ENCODE peak calls at places on chromosomes 12 and 14, in ten cellular contexts. H, Z, R, W, D, U, X, O, M and J are unnamed samples. For H3K4me1, the result is how much of the 10 kb centered on the place peaks cover.

GRCh38 chr12:41407240-41407799 is 219.2 kb downstream of the PDZRN4 start:
- DNase-seq in M (no peak), D (no peak), U (peak), R (no peak), Z (no peak), W (no peak), H (no peak), X (no peak), O (no peak), J (no peak)

GRCh38 chr12:6638305-6638704 is 2.5 kb upstream of the LPAR5 start:
- DNase-seq in D (no peak), R (peak), W (no peak), O (no peak), M (no peak), X (no peak), U (no peak), H (no peak), Z (no peak), J (no peak)

GRCh38 chr14:35044939-35045797 is 904 bp upstream of the FAM177A1 start:
- DNase-seq in X (peak), Z (peak), O (no peak), D (no peak), R (no peak), M (no peak), H (no peak), W (no peak), U (no peak), J (no peak)

GRCh38 chr14:34324363-34324795 is 137.7 kb downstream of the SPTSSA start:
- DNase-seq in M (no peak), Z (peak), R (peak), U (peak), H (no peak), X (peak), O (peak), W (peak), D (peak), J (peak)

GRCh38 chr12:66735275-66735674 is 56.4 kb upstream of the GRIP1 start:
- DNase-seq in O (no peak), R (no peak), X (no peak), D (no peak), H (no peak), W (peak), Z (no peak), U (no peak), M (no peak), J (no peak)

GRCh38 chr12:89082354-89082753 is 269.9 kb downstream of the DUSP6 start:
- DNase-seq in W (peak), R (no peak), D (no peak), H (no peak), Z (peak), M (no peak), X (peak), U (no peak), O (no peak), J (no peak)

GRCh38 chr12:87728936-87729593 is 300.1 kb downstream of the C12orf50 start:
- DNase-seq in O (no peak), D (no peak), R (no peak), W (no peak), M (no peak), Z (peak), H (no peak), X (no peak), U (no peak), J (no peak)

GRCh38 chr12:122646568-122647220 is 56.5 kb downstream of the HCAR2 start:
- DNase-seq in M (no peak), X (peak), U (no peak), Z (peak), D (no peak), H (peak), W (peak), O (no peak), R (no peak), J (peak)

GRCh38 chr12:38016606-38017005 is 300.0 kb upstream of the ALG10B start:
- DNase-seq in X (no peak), M (no peak), H (no peak), R (no peak), W (no peak), U (no peak), D (no peak), Z (no peak), O (no peak), J (no peak)

GRCh38 chr14:75831971-75832370 is 149.8 kb downstream of the TGFB3 start:
- DNase-seq in H (no peak), Z (peak), O (no peak), U (no peak), W (peak), D (no peak), M (no peak), X (peak), R (peak), J (no peak)

GRCh38 chr14:60509438-60510253 is 700 bp downstream of the SIX6 start:
- DNase-seq in X (no peak), Z (peak), O (no peak), U (peak), H (no peak), R (no peak), M (no peak), D (peak), W (no peak), J (no peak)

GRCh38 chr14:56273151-56273550 is 154.9 kb downstream of the PELI2 start:
- DNase-seq in W (no peak), O (no peak), U (no peak), M (no peak), X (peak), R (no peak), Z (peak), H (no peak), D (no peak), J (no peak)

GRCh38 chr14:29724991-29725390 is 202.7 kb downstream of the PRKD1 start:
- DNase-seq in U (peak), M (no peak), O (peak), Z (peak), H (no peak), D (peak), R (peak), X (peak), W (no peak), J (peak)

GRCh38 chr12:132310181-132311040 is 19.0 kb downstream of the GALNT9 start:
- DNase-seq in Z (peak), M (no peak), O (no peak), D (no peak), R (no peak), X (peak), W (no peak), H (no peak), U (no peak), J (peak)

GRCh38 chr12:120230974-120231315 is 30.0 kb upstream of the RPLP0 start:
- DNase-seq in H (no peak), M (no peak), O (no peak), W (no peak), U (no peak), Z (no peak), D (no peak), R (no peak), X (no peak), J (no peak)

GRCh38 chr12:120229583-120230325 is 28.8 kb upstream of the RPLP0 start:
- DNase-seq in X (peak), D (peak), O (no peak), R (no peak), U (peak), M (no peak), W (peak), Z (no peak), H (no peak), J (peak)

GRCh38 chr12:120229071-120229582 is 28.2 kb upstream of the RPLP0 start:
- DNase-seq in M (no peak), X (no peak), R (peak), O (peak), Z (no peak), U (peak), H (no peak), D (no peak), W (peak), J (peak)

GRCh38 chr12:120231316-120232011 is 30.6 kb upstream of the RPLP0 start:
- DNase-seq in X (peak), R (peak), W (peak), U (peak), O (peak), D (peak), H (peak), Z (peak), M (no peak), J (peak)

DNA sequence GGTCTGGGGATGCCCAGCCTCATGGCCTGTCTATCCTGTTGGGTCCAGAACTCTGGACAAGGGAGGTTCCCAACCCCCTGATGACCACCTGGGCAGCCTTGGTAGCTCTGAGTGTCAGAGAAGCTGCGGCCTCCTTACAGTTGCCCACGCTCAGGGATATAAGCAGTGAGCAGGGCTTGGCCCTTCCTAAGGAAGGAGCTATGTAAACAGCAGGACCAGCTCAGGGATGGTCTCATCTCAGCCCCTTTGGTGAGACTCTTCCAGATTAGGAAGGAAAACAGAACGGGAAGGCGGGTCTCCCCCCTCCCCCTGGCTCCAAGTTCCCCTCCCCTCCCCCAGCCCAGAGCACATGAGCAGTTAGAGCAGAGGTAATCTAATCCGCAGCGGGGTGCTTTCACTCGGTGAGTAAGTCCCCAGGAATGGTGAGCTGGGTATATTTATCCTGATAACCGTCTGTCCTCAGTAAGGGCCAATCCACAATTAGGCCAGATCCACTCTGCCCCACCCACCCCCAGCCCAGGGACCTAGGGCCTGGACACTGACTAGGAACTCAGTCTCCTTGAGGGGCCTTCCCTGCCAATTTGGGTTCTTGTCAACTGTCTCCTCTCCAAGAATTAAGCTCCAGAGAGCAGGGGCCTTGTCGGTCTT is 29.5 kb upstream of the RPLP0 start:
- DNase-seq in U (peak), D (peak), W (peak), Z (peak), R (peak), H (no peak), O (peak), M (peak), X (peak), J (peak)
- H3K4me3 ChIP-seq in U (no peak), D (peak), W (peak), Z (no peak), R (peak), H (no peak), O (no peak), M (no peak), X (peak), J (no peak)

GRCh38 chr12:120767071-120768024 is 41.7 kb downstream of the ACADS start:
- DNase-seq in X (no peak), R (no peak), Z (no peak), M (no peak), U (no peak), D (peak), H (no peak), W (no peak), O (no peak), J (no peak)

GRCh38 chr12:120775862-120776552 is 50.4 kb downstream of the ACADS start:
- DNase-seq in H (no peak), Z (no peak), M (no peak), R (no peak), W (no peak), U (no peak), O (no peak), D (no peak), X (no peak), J (peak)

GRCh38 chr12:120774169-120774916 is 48.7 kb downstream of the ACADS start:
- DNase-seq in O (no peak), D (no peak), U (no peak), W (no peak), Z (no peak), X (no peak), H (no peak), M (no peak), R (no peak), J (no peak)

GRCh38 chr12:120766569-120766965 is 40.9 kb downstream of the ACADS start:
- DNase-seq in X (no peak), Z (no peak), H (no peak), M (no peak), U (no peak), W (no peak), R (no peak), O (no peak), D (peak), J (no peak)

GRCh38 chr12:120771097-120771496 is 45.5 kb downstream of the ACADS start:
- DNase-seq in R (no peak), Z (no peak), H (no peak), D (peak), M (no peak), W (no peak), U (no peak), X (no peak), O (no peak), J (no peak)
- H3K4me1 ChIP-seq in R (under half), Z (under half), H (under half), D (under half), M (under half), W (under half), U (under half), X (under half), O (under half), J (under half)

DNA sequence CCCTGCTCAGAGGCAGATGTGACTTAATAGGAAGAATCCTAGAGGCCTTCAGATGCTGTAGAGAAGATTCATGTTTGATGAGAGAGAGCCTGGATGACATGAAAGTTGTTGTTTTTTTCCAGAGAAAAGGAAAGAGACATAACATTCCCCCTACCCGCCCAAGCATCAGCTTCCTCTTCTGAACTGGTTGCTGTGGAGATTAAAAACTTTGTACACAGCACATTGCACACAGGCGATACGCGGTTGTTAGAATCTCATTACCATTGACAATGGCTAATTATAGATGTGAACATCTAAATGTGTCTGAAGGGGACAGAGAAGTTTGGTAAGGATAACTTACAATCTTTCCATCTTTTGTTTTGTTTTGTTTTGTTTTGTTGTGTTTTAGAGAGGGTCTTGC is 13.5 kb upstream of the ETFBKMT start:
- DNase-seq in H (no peak), R (no peak), M (no peak), W (no peak), X (no peak), O (no peak), U (no peak), D (no peak), Z (no peak), J (no peak)
- H3K4me3 ChIP-seq in H (no peak), R (no peak), M (no peak), W (no peak), X (no peak), O (no peak), U (no peak), D (no peak), Z (no peak), J (no peak)

GRCh38 chr12:11718105-11718504 is 68.6 kb downstream of the ETV6 start:
- DNase-seq in O (no peak), H (no peak), R (no peak), W (no peak), Z (no peak), D (no peak), M (no peak), X (no peak), U (no peak), J (no peak)

GRCh38 chr12:11716794-11717532 is 67.5 kb downstream of the ETV6 start:
- DNase-seq in H (no peak), W (no peak), O (no peak), R (no peak), X (peak), D (no peak), Z (peak), M (no peak), U (no peak), J (no peak)

GRCh38 chr12:11719678-11720099 is 70.2 kb downstream of the ETV6 start:
- DNase-seq in O (peak), Z (peak), U (peak), H (no peak), D (peak), X (peak), M (no peak), R (peak), W (peak), J (peak)

GRCh38 chr12:11718768-11719253 is 69.3 kb downstream of the ETV6 start:
- DNase-seq in H (no peak), U (peak), R (no peak), Z (peak), W (peak), O (no peak), M (no peak), D (no peak), X (peak), J (peak)

DNA sequence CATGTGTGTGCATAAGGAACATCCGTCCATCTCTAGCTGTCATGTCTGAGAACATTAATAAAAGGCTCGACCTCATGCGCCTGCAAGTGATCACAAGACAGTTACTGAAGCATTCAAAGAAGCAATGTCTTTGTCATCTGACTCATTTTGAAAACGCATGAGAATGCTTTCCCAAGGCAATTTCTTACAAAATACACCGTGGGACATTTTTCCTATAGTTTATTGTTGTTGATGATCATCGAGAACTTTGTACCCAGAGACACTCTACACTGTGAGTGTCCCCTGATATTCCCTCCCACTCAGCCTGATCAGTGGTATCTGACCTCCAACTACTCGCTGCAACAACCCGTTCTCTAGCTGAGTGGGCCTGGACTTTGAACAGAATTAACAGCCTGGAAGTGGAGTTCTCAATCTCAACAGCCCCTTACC is 68.1 kb downstream of the ETV6 start:
- DNase-seq in H (no peak), O (no peak), W (no peak), X (peak), R (no peak), M (no peak), U (no peak), Z (peak), D (no peak), J (no peak)
- H3K4me1 ChIP-seq in H (under half), O (half or more), W (under half), X (under half), R (under half), M (under half), U (under half), Z (under half), D (under half), J (under half)

GRCh38 chr12:113142886-113143329 is 6.6 kb upstream of the CFAP73 start:
- DNase-seq in O (no peak), U (no peak), D (peak), H (no peak), Z (no peak), X (no peak), W (no peak), R (no peak), M (no peak), J (no peak)

GRCh38 chr12:113144771-113145170 is 4.8 kb upstream of the CFAP73 start:
- DNase-seq in H (no peak), M (no peak), R (no peak), D (no peak), X (no peak), Z (no peak), U (no peak), W (no peak), O (no peak), J (no peak)

GRCh38 chr12:113145720-113146551 is 3.6 kb upstream of the CFAP73 start:
- DNase-seq in W (no peak), O (no peak), U (no peak), M (no peak), X (no peak), H (no peak), R (no peak), D (no peak), Z (no peak), J (no peak)

GRCh38 chr12:113142173-113142885 is 6.8 kb upstream of the RASAL1 start:
- DNase-seq in O (peak), X (no peak), Z (no peak), R (no peak), H (no peak), M (no peak), U (no peak), D (peak), W (no peak), J (no peak)

GRCh38 chr12:113143959-113144358 is 5.6 kb upstream of the CFAP73 start:
- DNase-seq in U (no peak), W (no peak), X (no peak), O (no peak), D (no peak), Z (no peak), R (no peak), H (no peak), M (no peak), J (no peak)
- H3K4me3 ChIP-seq in U (no peak), W (no peak), X (no peak), O (no peak), D (no peak), Z (no peak), R (no peak), H (no peak), M (no peak), J (no peak)

GRCh38 chr12:57523706-57524614 is 1.3 kb downstream of the MBD6 start:
- DNase-seq in U (no peak), X (no peak), R (no peak), H (no peak), W (no peak), M (no peak), O (no peak), Z (no peak), D (peak), J (no peak)
- H3K4me1 ChIP-seq in U (under half), X (under half), R (under half), H (under half), W (under half), M (under half), O (under half), Z (under half), D (under half), J (under half)

GRCh38 chr14:104587641-104588040 is 8.1 kb downstream of the C14orf180 start:
- DNase-seq in M (no peak), U (no peak), H (no peak), R (peak), O (peak), Z (no peak), D (no peak), W (no peak), X (no peak), J (no peak)

GRCh38 chr14:104588066-104588857 is 8.7 kb downstream of the C14orf180 start:
- DNase-seq in Z (no peak), W (no peak), H (no peak), R (no peak), U (no peak), X (no peak), M (no peak), D (no peak), O (no peak), J (no peak)

GRCh38 chr14:104591031-104591430 is 11.5 kb downstream of the C14orf180 start:
- DNase-seq in M (no peak), U (no peak), X (no peak), R (no peak), O (no peak), Z (no peak), D (no peak), H (no peak), W (no peak), J (no peak)

GRCh38 chr14:104590240-104590965 is 10.8 kb downstream of the C14orf180 start:
- DNase-seq in W (no peak), H (no peak), R (no peak), D (no peak), M (no peak), Z (no peak), O (no peak), X (no peak), U (no peak), J (no peak)

DNA sequence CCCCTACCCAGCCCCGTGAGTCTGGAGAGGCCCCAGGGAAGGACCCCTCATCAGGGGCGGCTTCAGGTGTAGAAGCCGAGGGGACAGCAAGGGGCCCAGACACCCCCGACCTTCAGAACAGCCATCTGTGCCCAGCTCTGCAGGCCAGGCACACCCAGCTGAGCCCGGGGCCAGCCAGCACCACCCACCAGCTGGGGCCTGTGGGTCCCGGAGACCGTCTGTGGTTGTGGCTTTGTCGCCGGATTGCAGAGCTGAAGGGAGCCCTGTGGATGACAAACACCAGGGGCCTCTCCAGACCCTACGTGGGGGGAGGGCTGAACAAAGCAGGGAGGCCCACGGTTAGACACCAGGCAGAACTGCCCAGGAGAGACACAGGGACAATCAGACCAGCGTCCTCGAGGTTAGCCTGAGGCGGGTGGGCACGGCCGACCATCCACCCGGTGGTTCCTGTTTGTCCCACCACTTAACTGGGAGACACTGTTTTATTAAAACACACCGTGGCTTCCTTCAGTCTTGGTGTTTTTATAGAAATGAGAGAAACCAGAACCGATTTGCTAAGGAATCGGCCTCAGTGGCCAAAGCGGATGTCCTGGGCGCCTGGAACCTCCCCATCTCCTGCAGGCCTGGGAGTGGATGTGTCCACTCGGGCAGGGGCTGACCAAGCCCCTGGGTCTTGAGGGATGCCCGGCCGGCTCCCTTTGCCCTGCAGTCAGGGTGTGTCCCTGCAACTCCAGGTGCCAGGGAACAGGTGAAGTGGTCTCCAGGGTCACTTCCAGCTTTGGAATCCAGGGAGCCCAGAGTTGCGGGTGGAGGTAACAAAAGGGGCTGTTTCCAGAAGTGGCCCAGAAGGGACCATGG is 10.0 kb downstream of the C14orf180 start:
- DNase-seq in M (no peak), R (no peak), O (no peak), H (no peak), U (no peak), W (no peak), Z (no peak), D (no peak), X (no peak), J (no peak)
- H3K4me3 ChIP-seq in M (no peak), R (no peak), O (no peak), H (no peak), U (no peak), W (no peak), Z (no peak), D (no peak), X (no peak), J (no peak)

GRCh38 chr14:99273724-99274345 is 1.8 kb upstream of the BCL11B start:
- DNase-seq in X (peak), U (peak), W (no peak), O (no peak), R (no peak), D (peak), Z (peak), H (no peak), M (no peak), J (peak)
- H3K4me1 ChIP-seq in X (under half), U (under half), W (under half), O (under half), R (under half), D (under half), Z (under half), H (under half), M (under half), J (under half)